ENCODE peak calls at places on chromosomes 12 and 14, in eight cellular contexts. J is NCI-H1092 treated with DMSO at 0.1 percent for 48 hours; Q is activated CD8-positive, alpha-beta memory T cell treated with anti-CD3 and anti-CD28 coated beads, Interleukin-2, amount 50 U/mL, for 48 hours; N is astrocyte of the spinal cord; D is iPS-NIHi11; R is putamen; X is GM23248; F is AG20443. K is an unnamed sample.

GRCh38 chr12:111685811-111686573 is at the start of the genes ACAD10 and BRAP:
- DNase-seq in X (peak; percentile 97), R (peak; percentile 93), F (peak; percentile 100), D (peak; percentile 99), J (peak; percentile 85), Q (peak; percentile 98), N (peak; percentile 95), K (peak; percentile 99)

GRCh38 chr12:5317556-5317955 is 114.4 kb upstream of the NTF3 start:
- DNase-seq in X (no peak), J (no peak), R (no peak), F (no peak), Q (no peak), D (no peak), N (no peak), K (no peak)

GRCh38 chr14:24368215-24368561 is 204 bp downstream of the NFATC4 start:
- DNase-seq in D (peak; percentile 43), J (no peak), R (no peak), N (no peak), Q (no peak), X (no peak), F (no peak), K (peak; percentile 27)

GRCh38 chr12:72270246-72270645 is 1.9 kb upstream of the TRHDE start:
- DNase-seq in F (no peak), Q (no peak), R (no peak), D (no peak), X (no peak), J (no peak), N (peak; percentile 43), K (no peak)

GRCh38 chr12:15602051-15602672 is 187.0 kb downstream of the EPS8 start:
- DNase-seq in F (no peak), D (no peak), X (peak; percentile 50), R (no peak), J (no peak), N (no peak), Q (no peak), K (no peak)

GRCh38 chr12:48947727-48948126 is 9.6 kb downstream of the ARF3 start:
- DNase-seq in J (no peak), Q (no peak), N (no peak), F (no peak), R (no peak), X (no peak), D (no peak), K (no peak)

GRCh38 chr12:117098361-117099217 is 627 bp downstream of the TESC start:
- DNase-seq in F (no peak), R (no peak), X (no peak), N (no peak), J (no peak), D (peak; percentile 76), Q (peak; percentile 78), K (peak; percentile 71)

GRCh38 chr12:6250343-6250742 is 50.1 kb downstream of the CD9 start:
- DNase-seq in N (no peak), F (peak; percentile 72), Q (no peak), D (peak; percentile 40), R (no peak), X (peak; percentile 46), J (no peak), K (no peak)

GRCh38 chr12:10052111-10052913 is 21.8 kb downstream of the CLEC9A start:
- DNase-seq in Q (no peak), X (no peak), N (no peak), F (no peak), R (no peak), D (no peak), J (no peak), K (no peak)

GRCh38 chr12:79275631-79276030 is 411.1 kb downstream of the SYT1 start:
- DNase-seq in X (no peak), N (peak; percentile 41), D (no peak), F (no peak), Q (no peak), R (no peak), J (no peak), K (no peak)

GRCh38 chr14:54768501-54768900 is 134.1 kb downstream of the GCH1 start:
- DNase-seq in Q (no peak), F (no peak), D (no peak), J (no peak), R (no peak), X (no peak), N (no peak), K (no peak)

GRCh38 chr12:25480145-25480544 is 72.9 kb downstream of the LMNTD1 start:
- DNase-seq in N (no peak), D (no peak), R (no peak), F (no peak), J (no peak), Q (no peak), X (peak; percentile 12), K (no peak)

GRCh38 chr12:115572440-115572839 is 705.1 kb downstream of the MED13L start:
- DNase-seq in D (no peak), X (peak; percentile 4), N (no peak), J (no peak), Q (no peak), R (no peak), F (no peak), K (peak; percentile 76)

GRCh38 chr14:102848830-102849521 is 71.7 kb downstream of the TRAF3 start:
- DNase-seq in D (no peak), J (peak; percentile 86), X (no peak), Q (no peak), F (peak; percentile 72), N (no peak), R (no peak), K (no peak)

GRCh38 chr14:102351023-102351422 is 11.7 kb downstream of the CINP start:
- DNase-seq in N (no peak), D (no peak), Q (no peak), F (no peak), J (no peak), R (no peak), X (no peak), K (no peak)